ENCODE peak calls at places on chromosomes 7 and 10, in six cellular contexts. S is astrocyte of the spinal cord, C is choroid plexus epithelial cell, K is left lung, B is ascending aorta, U is upper lobe of right lung. X is an unnamed sample.

GRCh38 chr7:137462074-137462715 is 118.7 kb upstream of the PTN start:
- DNase-seq in B (no peak), C (peak), S (peak), K (no peak), U (no peak), X (no peak)

GRCh38 chr10:49568235-49568634 is 29.3 kb upstream of the ERCC6 start:
- DNase-seq in C (peak), B (no peak), S (peak), K (no peak), U (no peak), X (no peak)

GRCh38 chr7:98399903-98400537 is 870 bp downstream of the BAIAP2L1 start:
- DNase-seq in C (peak), B (no peak), U (no peak), S (peak), K (no peak), X (no peak)

GRCh38 chr7:23114854-23115253 is 9.3 kb downstream of the KLHL7 start:
- DNase-seq in S (no peak), B (no peak), U (no peak), C (no peak), K (no peak), X (no peak)

GRCh38 chr7:101933685-101934084 is 116.3 kb downstream of the CUX1 start:
- DNase-seq in U (no peak), S (no peak), B (no peak), C (peak), K (no peak), X (no peak)

GRCh38 chr7:1485156-1485555 is 19.0 kb downstream of the INTS1 start:
- DNase-seq in C (no peak), U (no peak), K (no peak), B (no peak), S (no peak), X (no peak)

GRCh38 chr10:132904814-132905649 is 37.3 kb downstream of the CFAP46 start:
- DNase-seq in S (no peak), C (no peak), K (no peak), B (no peak), U (peak), X (no peak)

GRCh38 chr7:35605760-35606159 is 89.2 kb downstream of the HERPUD2 start:
- DNase-seq in U (no peak), B (no peak), C (peak), S (peak), K (no peak), X (no peak)

GRCh38 chr7:18352339-18353255 is 143.0 kb upstream of the HDAC9 start:
- DNase-seq in B (peak), C (peak), U (no peak), K (no peak), S (peak), X (peak)

GRCh38 chr10:113436836-113437235 is 116.0 kb upstream of the HABP2 start:
- DNase-seq in U (no peak), K (no peak), B (no peak), S (no peak), C (no peak), X (no peak)

GRCh38 chr7:101905203-101905865 is 87.9 kb downstream of the CUX1 start:
- DNase-seq in U (no peak), B (no peak), C (no peak), S (no peak), K (no peak), X (no peak)

GRCh38 chr7:50156163-50156562 is 63.1 kb upstream of the ZPBP start:
- DNase-seq in S (no peak), C (no peak), K (no peak), B (no peak), U (no peak), X (no peak)

GRCh38 chr10:80324891-80325364 is 31.6 kb downstream of the DYDC1 start:
- DNase-seq in B (no peak), C (no peak), K (no peak), U (no peak), S (no peak), X (no peak)

GRCh38 chr7:130140551-130141160 is 64.5 kb downstream of the TMEM209 start:
- DNase-seq in K (no peak), S (no peak), B (no peak), C (no peak), U (no peak), X (no peak)

GRCh38 chr7:96061844-96062243 is 260.1 kb downstream of the SLC25A13 start:
- DNase-seq in U (no peak), K (no peak), S (no peak), C (peak), B (no peak), X (no peak)

GRCh38 chr7:27162548-27162848 is 2.8 kb downstream of the HOXA9 start:
- DNase-seq in K (no peak), S (no peak), B (no peak), U (no peak), C (no peak), X (no peak)

GRCh38 chr10:11232222-11232961 is 214.7 kb downstream of the CELF2 start:
- DNase-seq in U (no peak), K (no peak), S (no peak), B (no peak), C (no peak), X (no peak)

GRCh38 chr10:126252884-126253612 is 135.2 kb downstream of the ADAM12 start:
- DNase-seq in S (peak), C (peak), K (no peak), B (no peak), U (no peak), X (no peak)

GRCh38 chr7:44282601-44283171 is 42.7 kb downstream of the CAMK2B start:
- DNase-seq in S (no peak), C (no peak), B (peak), K (no peak), U (peak), X (peak)

GRCh38 chr7:28999839-29000238 is 41.7 kb upstream of the TRIL start:
- DNase-seq in K (no peak), S (no peak), C (no peak), U (no peak), B (no peak), X (no peak)

GRCh38 chr10:86918022-86918471 is 39.4 kb downstream of the MMRN2 start:
- DNase-seq in K (no peak), C (peak), S (peak), U (no peak), B (no peak), X (no peak)

GRCh38 chr7:124397134-124397533 is 364.3 kb upstream of the TMEM229A start:
- DNase-seq in B (no peak), K (no peak), S (no peak), U (no peak), C (no peak), X (no peak)

GRCh38 chr10:25934673-25935139 is 677 bp downstream of the MYO3A start:
- DNase-seq in S (no peak), B (no peak), K (no peak), U (peak), C (no peak), X (peak)

GRCh38 chr10:70145666-70146488 is 623 bp downstream of the TYSND1 start:
- DNase-seq in S (peak), C (peak), U (peak), K (peak), B (peak), X (peak)

GRCh38 chr10:89391882-89392756 is at the start of gene IFIT1:
- DNase-seq in K (peak), S (peak), U (no peak), C (peak), B (peak), X (no peak)

GRCh38 chr7:32479574-32480200 is 10.5 kb downstream of the LSM5 start:
- DNase-seq in C (peak), K (no peak), B (no peak), U (no peak), S (peak), X (no peak)

GRCh38 chr7:68238204-68238805 is 1241.7 kb downstream of the TYW1 start:
- DNase-seq in S (no peak), C (no peak), B (no peak), U (no peak), K (no peak), X (no peak)

GRCh38 chr10:86768431-86768830 is 12.0 kb downstream of the BMPR1A start:
- DNase-seq in B (no peak), K (no peak), U (no peak), S (no peak), C (no peak), X (no peak)

GRCh38 chr7:106462365-106462859 is 177.6 kb upstream of the NAMPT start:
- DNase-seq in U (no peak), B (no peak), K (no peak), C (peak), S (peak), X (no peak)

GRCh38 chr10:14459670-14460069 is 128.9 kb upstream of the FRMD4A start:
- DNase-seq in C (peak), B (peak), U (no peak), S (peak), K (no peak), X (no peak)

GRCh38 chr7:66682350-66683093 is 53.8 kb downstream of the KCTD7 start:
- DNase-seq in S (no peak), B (peak), C (peak), K (no peak), U (no peak), X (no peak)

GRCh38 chr10:32161586-32161985 is 105.4 kb upstream of the KIF5B start:
- DNase-seq in K (no peak), B (no peak), S (no peak), U (no peak), C (no peak), X (no peak)

GRCh38 chr7:108413782-108414492 is 42.3 kb downstream of the NRCAM start:
- DNase-seq in B (no peak), K (no peak), U (no peak), C (peak), S (peak), X (no peak)

GRCh38 chr7:97005764-97006145 is 402 bp downstream of the DLX6 start:
- DNase-seq in U (no peak), C (no peak), S (peak), B (no peak), K (no peak), X (no peak)

GRCh38 chr7:124769136-124769535 is 3.5 kb upstream of the GPR37 start:
- DNase-seq in K (no peak), C (no peak), U (no peak), B (no peak), S (no peak), X (no peak)

GRCh38 chr7:51209426-51209825 is 107.2 kb downstream of the COBL start:
- DNase-seq in B (no peak), S (no peak), U (no peak), C (no peak), K (no peak), X (no peak)
- TF ChIP-seq CTCF in B (no peak), S (no peak), U (no peak), C (no peak), K (no peak), X (no peak)

DNA sequence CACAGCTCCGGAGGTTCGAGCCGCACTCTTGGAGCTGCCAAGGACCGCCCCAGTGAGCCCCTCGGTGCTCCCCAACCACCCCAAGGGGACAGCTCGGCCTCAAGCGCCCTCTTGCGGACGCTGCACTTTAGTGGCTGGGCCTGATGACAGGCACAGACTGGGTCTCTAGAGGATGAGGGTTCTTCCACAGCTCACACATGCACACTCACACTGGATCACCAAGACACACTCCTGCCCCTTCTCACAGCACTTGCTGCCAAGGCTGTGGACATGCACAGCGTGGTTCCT is 2.1 kb downstream of the RET start:
- DNase-seq in B (no peak), K (no peak), U (no peak), C (peak), S (no peak), X (no peak)
- TF ChIP-seq CTCF in B (no peak), K (peak), U (peak), C (peak), S (peak), X (no peak)

GRCh38 chr7:11341285-11341944 is 367.7 kb downstream of the PHF14 start:
- DNase-seq in S (peak), U (no peak), B (no peak), C (peak), K (no peak), X (no peak)
- TF ChIP-seq CTCF in S (peak), U (peak), B (no peak), C (peak), K (peak), X (no peak)

GRCh38 chr10:124461642-124462347 is at the start of gene LHPP:
- DNase-seq in K (peak), C (peak), S (peak), B (peak), U (peak), X (peak)
- TF ChIP-seq CTCF in K (peak), C (no peak), S (peak), B (peak), U (peak), X (peak)

DNA sequence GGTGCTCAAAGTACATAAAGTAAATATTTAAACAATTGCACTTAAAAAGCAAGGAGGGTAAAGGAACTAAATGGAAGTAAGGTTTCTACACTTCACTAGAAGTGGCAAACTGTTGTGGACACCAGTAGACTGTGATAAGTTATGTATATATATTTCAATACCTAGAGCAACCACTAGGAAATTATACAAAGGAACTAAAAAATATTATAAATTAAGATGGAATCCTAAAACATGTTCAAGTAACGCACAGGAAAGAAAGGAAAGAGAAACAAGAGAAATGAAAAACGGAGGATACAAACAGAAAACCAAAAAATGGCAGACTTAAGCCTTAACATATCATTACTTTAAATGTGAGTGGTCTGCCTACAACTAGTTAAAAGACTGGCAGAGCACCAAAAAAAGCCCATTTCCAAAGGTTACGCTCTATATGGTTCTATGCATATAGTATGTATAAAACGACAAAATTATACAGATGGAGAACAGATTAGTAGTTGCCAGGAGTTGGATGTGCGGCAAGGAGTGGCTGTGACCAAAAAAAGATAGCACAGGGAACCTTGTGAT is 19.0 kb downstream of the VPS41 start:
- DNase-seq in B (no peak), S (no peak), U (no peak), K (no peak), C (no peak), X (no peak)
- TF ChIP-seq CTCF in B (no peak), S (no peak), U (no peak), K (peak), C (no peak), X (peak)

DNA sequence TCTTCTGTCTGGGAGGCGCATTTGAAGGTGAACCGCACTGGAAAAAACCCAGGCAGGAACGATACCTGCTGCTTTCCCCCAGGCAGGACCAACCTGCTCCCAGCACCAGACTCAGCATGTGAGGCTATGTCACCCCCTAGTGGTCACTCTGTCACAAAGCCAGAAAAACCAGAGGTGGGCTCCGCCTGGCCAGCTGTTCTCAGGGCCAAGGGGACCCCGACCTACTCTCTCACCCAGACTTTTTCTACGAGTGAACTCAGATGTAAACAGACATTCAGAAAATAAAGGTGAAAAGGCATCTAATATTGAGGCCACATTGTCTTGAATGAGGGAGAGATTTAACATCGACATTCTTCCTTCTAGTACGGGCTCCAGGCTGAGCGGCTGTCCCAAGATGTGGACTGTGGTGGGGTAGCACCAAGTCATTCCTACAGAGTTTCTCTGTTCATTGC is 117.3 kb downstream of the PRKAG2 start:
- DNase-seq in B (peak), K (peak), S (peak), C (peak), U (no peak), X (peak)
- TF ChIP-seq CTCF in B (peak), K (peak), S (peak), C (peak), U (peak), X (peak)